ENCODE peak calls at places on chromosomes 2 and 18, in seven cellular contexts. U is cardiac septum, E is ureter, L is AG10803, R is WTC11, C is GM19239, Q is GM03348. I is an unnamed sample.

GRCh38 chr2:172914277-172915003 is 161.2 kb upstream of the MAP3K20 start:
- DNase-seq in U (no peak), E (peak), L (no peak), R (no peak), C (no peak), Q (no peak), I (no peak)

GRCh38 chr2:147351789-147352188 is 493.0 kb upstream of the ACVR2A start:
- DNase-seq in U (no peak), E (no peak), L (no peak), R (no peak), C (no peak), Q (no peak), I (no peak)

GRCh38 chr2:45950606-45951005 is 299.1 kb downstream of the PRKCE start:
- DNase-seq in U (no peak), E (no peak), L (no peak), R (no peak), C (no peak), Q (no peak), I (no peak)

GRCh38 chr2:227785293-227785692 is 28.3 kb upstream of the CCL20 start:
- DNase-seq in U (no peak), E (no peak), L (no peak), R (no peak), C (no peak), Q (no peak), I (no peak)

GRCh38 chr18:621181-621580 is 24.4 kb downstream of the CLUL1 start:
- DNase-seq in U (no peak), E (no peak), L (peak), R (no peak), C (no peak), Q (peak), I (peak)

GRCh38 chr2:10211822-10212438 is 89.4 kb downstream of the RRM2 start:
- DNase-seq in U (no peak), E (no peak), L (no peak), R (no peak), C (no peak), Q (no peak), I (no peak)

GRCh38 chr2:144256996-144257707 is 262.8 kb downstream of the ZEB2 start:
- DNase-seq in U (no peak), E (no peak), L (peak), R (no peak), C (no peak), Q (peak), I (no peak)

GRCh38 chr2:72162574-72162973 is 14.9 kb upstream of the CYP26B1 start:
- DNase-seq in U (no peak), E (no peak), L (no peak), R (no peak), C (no peak), Q (no peak), I (no peak)